ENCODE peak calls at places on chromosome 11, in four cellular contexts. Q is IMR-90, Y is HepG2, E is K562. M is an unnamed sample.

GRCh38 chr11:93936416-93936815 is 84.7 kb upstream of the HEPHL1 start:
- DNase-seq in Q (no peak), Y (no peak), E (no peak), M (no peak)

GRCh38 chr11:440065-441042 is 1.5 kb downstream of the ANO9 start:
- DNase-seq in Q (no peak), Y (peak), E (peak), M (peak)

GRCh38 chr11:110712643-110713468 is 619 bp upstream of the ARHGAP20 start:
- DNase-seq in Q (peak), Y (no peak), E (no peak), M (no peak)

GRCh38 chr11:68008381-68009337 is 1.5 kb upstream of the ALDH3B1 start:
- DNase-seq in Q (no peak), Y (no peak), E (no peak), M (no peak)

GRCh38 chr11:58745705-58746364 is 14.1 kb upstream of the GLYAT start:
- DNase-seq in Q (no peak), Y (no peak), E (peak), M (no peak)

GRCh38 chr11:87878373-87878779 is 296.9 kb downstream of the RAB38 start:
- DNase-seq in Q (peak), Y (peak), E (no peak), M (no peak)

GRCh38 chr11:68881320-68881719 is 22.3 kb downstream of the MRPL21 start:
- DNase-seq in Q (no peak), Y (no peak), E (no peak), M (no peak)

GRCh38 chr11:62153617-62154016 is 29.8 kb downstream of the INCENP start:
- DNase-seq in Q (no peak), Y (no peak), E (no peak), M (no peak)

GRCh38 chr11:47333886-47334443 is 18.5 kb downstream of the MYBPC3 start:
- DNase-seq in Q (no peak), Y (no peak), E (no peak), M (no peak)

GRCh38 chr11:12777208-12777874 is 103.1 kb downstream of the TEAD1 start:
- DNase-seq in Q (peak), Y (peak), E (no peak), M (no peak)

GRCh38 chr11:77071671-77072605 is 5.2 kb downstream of the CAPN5 start:
- DNase-seq in Q (peak), Y (no peak), E (no peak), M (no peak)

GRCh38 chr11:31725176-31725575 is 85.9 kb downstream of the PAX6 start:
- DNase-seq in Q (peak), Y (no peak), E (no peak), M (no peak)

GRCh38 chr11:93330446-93330984 is at the start of gene DEUP1:
- DNase-seq in Q (no peak), Y (no peak), E (peak), M (peak)

DNA sequence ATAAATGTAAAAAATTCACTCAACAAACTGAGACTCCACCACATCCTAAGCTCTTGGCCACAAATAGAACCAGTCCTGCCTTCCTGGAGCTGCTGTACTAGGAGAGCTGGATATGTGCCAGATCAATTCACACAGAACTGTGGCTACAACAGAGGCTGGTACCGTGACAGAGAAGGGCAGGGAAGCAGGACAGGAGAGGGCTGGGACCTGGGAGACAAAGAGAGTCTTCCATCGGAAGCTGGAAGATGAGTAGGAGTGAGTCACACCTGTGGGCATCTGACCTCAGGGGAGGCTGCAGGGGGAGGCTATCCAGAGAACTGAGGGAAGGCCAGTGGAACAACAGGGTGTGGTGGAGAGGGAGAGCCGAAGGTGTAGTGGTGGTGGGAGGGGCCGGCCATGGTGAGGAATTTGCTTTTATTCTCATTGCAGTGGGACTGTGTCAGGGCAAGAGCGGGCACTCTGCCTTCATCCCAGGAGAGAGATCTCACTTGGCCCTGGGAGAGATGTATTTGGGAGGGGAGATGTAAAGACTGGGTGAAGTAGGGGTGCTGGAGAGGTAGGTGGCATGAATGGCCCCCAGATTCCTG is 1.9 kb upstream of the LTBP3 start:
- DNase-seq in Q (peak), Y (peak), E (no peak), M (peak)
- TF ChIP-seq MAZ in Q (no peak), Y (no peak), E (no peak), M (no peak)

GRCh38 chr11:19405966-19406365 is 165.2 kb upstream of the E2F8 start:
- DNase-seq in Q (no peak), Y (no peak), E (no peak), M (no peak)
- TF ChIP-seq MAZ in Q (no peak), Y (no peak), E (no peak), M (no peak)

GRCh38 chr11:20127671-20128527 is 32.4 kb downstream of the DBX1 start:
- DNase-seq in Q (peak), Y (peak), E (peak), M (peak)

GRCh38 chr11:20134991-20135736 is 25.1 kb downstream of the DBX1 start:
- DNase-seq in Q (no peak), Y (no peak), E (no peak), M (no peak)

GRCh38 chr11:20126724-20127123 is 33.6 kb downstream of the DBX1 start:
- DNase-seq in Q (no peak), Y (no peak), E (no peak), M (no peak)

GRCh38 chr11:20132667-20133039 is 27.6 kb downstream of the DBX1 start:
- DNase-seq in Q (no peak), Y (no peak), E (no peak), M (no peak)

GRCh38 chr11:20131744-20132666 is 28.3 kb downstream of the DBX1 start:
- DNase-seq in Q (peak), Y (peak), E (peak), M (peak)
- TF ChIP-seq MAZ in Q (no peak), Y (no peak), E (no peak), M (no peak)

DNA sequence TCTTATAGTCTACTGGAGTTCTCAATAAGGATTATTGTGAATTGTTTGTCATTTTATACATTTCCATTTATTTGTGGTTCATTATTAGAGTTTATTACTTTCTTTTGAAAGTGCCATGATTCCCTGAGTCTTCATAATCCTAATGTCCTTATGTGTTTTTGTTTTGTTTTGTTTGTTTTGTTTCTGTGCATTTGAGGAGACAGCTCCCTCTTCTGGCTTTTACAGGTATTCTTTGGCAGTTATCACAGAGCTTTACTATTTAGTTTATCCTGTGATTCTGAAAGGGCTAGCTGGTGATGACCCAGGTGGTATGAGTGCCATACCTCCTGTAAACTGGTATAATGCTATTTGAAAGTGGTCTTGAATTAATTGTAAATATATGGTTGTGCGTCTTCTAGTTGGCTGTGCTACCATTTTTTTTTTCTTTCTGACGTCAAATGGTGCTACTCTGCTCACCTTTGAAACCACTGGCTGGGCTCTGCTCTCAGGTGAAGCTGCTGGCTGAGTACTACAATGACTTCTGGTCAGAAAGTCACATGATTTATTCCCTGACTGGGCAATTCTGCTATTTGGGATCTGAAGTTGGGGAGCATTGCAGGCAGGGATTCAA is 751.2 kb downstream of the JRKL start:
- DNase-seq in Q (no peak), Y (peak), E (peak), M (no peak)
- TF ChIP-seq MAZ in Q (no peak), Y (no peak), E (no peak), M (no peak)

GRCh38 chr11:63508009-63508408 is 2.1 kb downstream of the LGALS12 start:
- DNase-seq in Q (no peak), Y (peak), E (peak), M (peak)
- TF ChIP-seq MAZ in Q (no peak), Y (no peak), E (no peak), M (no peak)

GRCh38 chr11:61061081-61061826 is 41.0 kb upstream of the CD5 start:
- DNase-seq in Q (no peak), Y (no peak), E (no peak), M (no peak)
- TF ChIP-seq MAZ in Q (no peak), Y (no peak), E (no peak), M (no peak)

DNA sequence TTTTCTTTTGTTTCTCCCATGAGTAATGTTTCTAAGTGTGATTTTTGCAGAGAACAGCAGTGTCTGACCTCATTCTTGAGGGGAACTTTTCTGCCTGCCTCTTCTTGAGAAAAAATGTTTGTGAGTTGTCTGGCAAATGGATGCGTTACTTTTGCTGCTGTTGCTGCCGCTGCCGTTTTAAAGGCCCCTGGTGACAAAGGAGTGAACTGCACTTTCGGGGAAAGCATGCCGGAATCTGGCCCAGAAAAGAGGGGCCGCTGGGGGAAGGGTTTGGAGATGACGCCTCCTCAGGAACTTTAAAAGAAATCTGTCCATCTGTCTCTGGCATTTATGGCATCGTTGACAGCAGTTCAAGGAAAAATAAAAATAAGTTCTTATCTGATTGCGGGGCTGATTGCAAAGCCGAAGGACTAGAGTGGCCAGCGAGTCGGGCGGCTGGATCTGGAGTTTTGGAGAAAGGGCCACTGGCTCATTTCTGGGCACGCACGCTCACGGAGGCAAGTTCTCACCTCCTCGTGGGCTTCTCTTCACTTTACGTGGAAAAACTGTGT is 16.5 kb downstream of the ZBTB16 start:
- DNase-seq in Q (peak), Y (peak), E (peak), M (peak)
- TF ChIP-seq MAZ in Q (no peak), Y (no peak), E (no peak), M (no peak)

GRCh38 chr11:131065435-131066295 is 149.4 kb upstream of the SNX19 start:
- DNase-seq in Q (no peak), Y (no peak), E (no peak), M (no peak)
- TF ChIP-seq MAZ in Q (no peak), Y (no peak), E (no peak), M (no peak)

GRCh38 chr11:34176980-34177319 is 71.5 kb downstream of the NAT10 start:
- DNase-seq in Q (no peak), Y (no peak), E (no peak), M (no peak)
- TF ChIP-seq MAZ in Q (no peak), Y (no peak), E (no peak), M (no peak)

DNA sequence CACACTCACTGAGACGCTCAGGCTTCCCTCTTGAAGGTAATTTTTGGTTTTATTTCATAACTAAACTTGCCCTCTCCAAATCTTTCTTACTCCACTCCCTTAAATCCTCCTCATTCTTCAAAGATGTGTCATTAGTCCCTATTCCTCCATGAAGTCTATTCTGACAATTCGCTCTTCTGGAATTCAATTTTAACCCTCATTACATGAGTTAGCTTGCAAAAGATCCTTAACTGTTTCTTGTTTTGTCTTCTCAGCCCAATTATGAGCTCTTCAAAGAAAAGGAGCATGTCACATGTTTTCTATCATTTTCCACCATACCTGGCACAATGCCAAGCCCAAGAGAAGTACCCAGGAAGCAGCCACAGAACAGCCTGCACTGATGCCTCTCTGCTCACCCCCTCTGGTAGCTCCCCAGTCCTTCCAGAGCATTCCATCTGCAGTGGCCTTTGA is 13.0 kb downstream of the GALNT18 start:
- DNase-seq in Q (peak), Y (no peak), E (no peak), M (peak)
- TF ChIP-seq MAZ in Q (no peak), Y (no peak), E (no peak), M (no peak)

M was measured in A549.